ENCODE peak calls at places on chromosomes 3 and 15, in eight cellular contexts. H, O, D, S, C, U, K and P are unnamed samples.

GRCh38 chr15:79903626-79904025 is 6.8 kb upstream of the MTHFS start:
- DNase-seq in D (no peak), S (no peak), U (no peak), H (no peak), C (no peak), K (peak; percentile 43), O (no peak), P (no peak)

GRCh38 chr3:118485693-118486092 is 549.0 kb downstream of the IGSF11 start:
- DNase-seq in H (no peak), O (no peak), U (no peak), C (no peak), S (no peak), K (no peak), D (no peak), P (no peak)

GRCh38 chr15:68691667-68692066 is 112.9 kb downstream of the CORO2B start:
- DNase-seq in H (no peak), U (no peak), S (no peak), K (no peak), D (no peak), O (no peak), C (no peak), P (no peak)

GRCh38 chr3:178562143-178562868 is 26.1 kb downstream of the KCNMB2 start:
- DNase-seq in O (no peak), U (peak; percentile 35), C (no peak), K (peak; percentile 30), H (no peak), D (no peak), S (no peak), P (no peak)

GRCh38 chr3:55647675-55648074 is 160.6 kb upstream of the WNT5A start:
- DNase-seq in H (no peak), D (no peak), K (no peak), U (no peak), C (no peak), O (no peak), S (no peak), P (no peak)

GRCh38 chr3:66499881-66500574 is 794 bp downstream of the LRIG1 start:
- DNase-seq in O (no peak), K (peak; percentile 29), S (peak; percentile 43), H (no peak), C (no peak), U (peak; percentile 19), D (peak; percentile 1), P (peak; percentile 60)

GRCh38 chr3:168266335-168266734 is 170.6 kb upstream of the GOLIM4 start:
- DNase-seq in D (no peak), K (no peak), U (no peak), O (no peak), H (no peak), C (no peak), S (no peak), P (no peak)

GRCh38 chr3:115428825-115429224 is 194.5 kb upstream of the GAP43 start:
- DNase-seq in U (no peak), O (peak; percentile 19), C (no peak), D (no peak), K (peak; percentile 16), H (no peak), S (peak; percentile 17), P (no peak)

GRCh38 chr15:71730277-71731144 is 79.8 kb upstream of the NR2E3 start:
- DNase-seq in H (no peak), S (peak; percentile 77), K (peak; percentile 86), D (no peak), C (peak; percentile 56), O (peak; percentile 79), U (peak; percentile 84), P (peak; percentile 72)

GRCh38 chr3:171553085-171553484 is 92.9 kb upstream of the TNIK start:
- DNase-seq in S (no peak), U (no peak), H (no peak), K (no peak), O (no peak), C (no peak), D (no peak), P (no peak)

GRCh38 chr3:120450914-120451669 is at the start of gene FSTL1:
- DNase-seq in K (peak; percentile 64), H (no peak), O (peak; percentile 66), S (peak; percentile 70), C (peak; percentile 67), U (peak; percentile 70), D (no peak), P (no peak)

GRCh38 chr3:112635674-112636073 is 5.3 kb downstream of the CCDC80 start:
- DNase-seq in S (peak; percentile 97), H (no peak), K (peak; percentile 92), C (peak; percentile 84), U (peak; percentile 90), O (peak; percentile 96), D (no peak), P (no peak)

GRCh38 chr3:149426325-149426724 is 48.2 kb upstream of the TM4SF4 start:
- DNase-seq in O (no peak), U (no peak), K (no peak), H (no peak), C (no peak), S (no peak), D (no peak), P (no peak)

GRCh38 chr15:64681424-64682024 is 93.9 kb downstream of the RBPMS2 start:
- DNase-seq in C (peak; percentile 43), S (peak; percentile 65), U (peak; percentile 79), K (peak; percentile 75), H (no peak), O (peak; percentile 69), D (no peak), P (peak; percentile 62)

GRCh38 chr3:55723653-55724406 is 236.7 kb upstream of the WNT5A start:
- DNase-seq in U (no peak), C (no peak), K (no peak), D (no peak), H (no peak), O (no peak), S (no peak), P (no peak)

GRCh38 chr3:53255360-53255774 is 455 bp downstream of the TKT start:
- DNase-seq in C (no peak), D (no peak), H (no peak), K (peak; percentile 40), O (no peak), U (no peak), S (no peak), P (peak; percentile 71)

GRCh38 chr3:46222435-46223161 is 14.5 kb upstream of the CCR1 start:
- DNase-seq in K (no peak), S (no peak), U (no peak), D (no peak), H (no peak), C (no peak), O (no peak), P (no peak)

GRCh38 chr3:102059145-102059943 is 210.0 kb downstream of the NFKBIZ start:
- DNase-seq in S (no peak), U (no peak), K (no peak), H (no peak), C (no peak), O (no peak), D (no peak), P (peak; percentile 52)

GRCh38 chr15:63490345-63491034 is 13.9 kb upstream of the USP3 start:
- DNase-seq in O (no peak), S (no peak), D (no peak), K (no peak), U (no peak), H (no peak), C (no peak), P (no peak)

GRCh38 chr3:64094713-64095079 is 71.4 kb upstream of the PSMD6 start:
- DNase-seq in S (no peak), K (no peak), H (no peak), U (no peak), D (no peak), C (no peak), O (no peak), P (no peak)

GRCh38 chr15:68642491-68642845 is 63.7 kb downstream of the CORO2B start:
- DNase-seq in S (peak; percentile 65), U (no peak), K (peak; percentile 68), H (no peak), D (no peak), C (no peak), O (no peak), P (no peak)

GRCh38 chr3:135973846-135974245 is 8.3 kb downstream of the PPP2R3A start:
- DNase-seq in S (no peak), O (no peak), C (no peak), K (no peak), D (no peak), H (no peak), U (no peak), P (no peak)

GRCh38 chr3:159252772-159253384 is 451.0 kb downstream of the MFSD1 start:
- DNase-seq in U (peak; percentile 81), D (no peak), C (peak; percentile 54), H (no peak), K (peak; percentile 86), S (peak; percentile 41), O (peak; percentile 82), P (peak; percentile 9)
- TF ChIP-seq CTCF in U (peak; percentile 68), D (peak; percentile 39), C (peak; percentile 48), H (no peak), K (peak; percentile 73), S (peak; percentile 46), O (peak; percentile 93), P (peak; percentile 67)

DNA sequence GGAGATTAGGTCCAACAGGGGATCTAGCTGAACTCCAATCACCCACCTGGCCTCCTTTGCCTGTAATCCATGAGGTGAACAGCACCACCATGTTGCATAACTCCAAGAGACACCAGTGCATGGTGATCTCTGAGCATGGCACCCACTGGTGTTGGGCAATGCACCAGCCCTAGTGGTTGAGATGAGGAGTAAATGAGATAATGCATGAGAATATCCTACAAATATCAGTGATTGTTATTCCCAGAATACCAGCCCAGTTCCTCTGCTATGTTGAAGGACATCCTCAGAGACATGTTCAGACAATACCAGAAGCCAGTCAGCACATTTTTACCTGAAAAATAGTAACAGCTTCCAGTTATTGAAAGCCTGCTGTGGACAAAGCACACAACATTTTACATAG is 14.7 kb downstream of the GALNT15 start:
- DNase-seq in S (no peak), H (no peak), D (no peak), O (no peak), K (no peak), U (no peak), C (no peak), P (no peak)
- TF ChIP-seq CTCF in S (no peak), H (no peak), D (no peak), O (no peak), K (no peak), U (no peak), C (no peak), P (no peak)

GRCh38 chr15:94083467-94083991 is 147.8 kb upstream of the MCTP2 start:
- DNase-seq in H (no peak), D (no peak), K (peak; percentile 60), O (peak; percentile 94), C (peak; percentile 6), S (peak; percentile 38), U (peak; percentile 59), P (no peak)
- TF ChIP-seq CTCF in H (no peak), D (no peak), K (peak; percentile 13), O (peak; percentile 11), C (no peak), S (no peak), U (no peak), P (no peak)

GRCh38 chr3:25313286-25313685 is 114.8 kb upstream of the RARB start:
- DNase-seq in S (no peak), K (peak; percentile 39), C (no peak), H (no peak), D (no peak), U (no peak), O (no peak), P (no peak)
- TF ChIP-seq CTCF in S (no peak), K (no peak), C (no peak), H (no peak), D (no peak), U (no peak), O (no peak), P (no peak)